ENCODE peak calls at places on chromosomes 16 and 17, in four cellular contexts. U is H54, O is HEK293T, R is T-helper 2 cell. D is an unnamed sample.

GRCh38 chr17:7710341-7710740 is 5.3 kb downstream of the EFNB3 start:
- DNase-seq in R (no peak), U (no peak), O (no peak), D (no peak)

GRCh38 chr17:77140878-77141767 is at the start of gene SEC14L1:
- DNase-seq in O (peak; percentile 35), R (no peak), U (peak; percentile 40), D (no peak)

GRCh38 chr17:41617698-41618097 is 5.1 kb upstream of the KRT16 start:
- DNase-seq in U (no peak), R (no peak), O (no peak), D (no peak)

GRCh38 chr16:15704545-15704987 is 54.5 kb downstream of the NDE1 start:
- DNase-seq in O (peak; percentile 80), U (peak; percentile 77), R (peak; percentile 37), D (peak; percentile 29)

GRCh38 chr17:16190703-16191360 is 24.5 kb downstream of the NCOR1 start:
- DNase-seq in O (no peak), R (no peak), U (no peak), D (no peak)

GRCh38 chr17:67546578-67547527 is 169.8 kb downstream of the PITPNC1 start:
- DNase-seq in R (no peak), O (no peak), U (no peak), D (peak; percentile 32)

GRCh38 chr17:56292010-56292409 is 138.7 kb downstream of the ANKFN1 start:
- DNase-seq in R (no peak), U (peak; percentile 38), O (no peak), D (no peak)

GRCh38 chr16:69132424-69133252 is at the start of the genes CHTF8 and UTP4:
- DNase-seq in U (peak; percentile 83), R (peak; percentile 77), O (peak; percentile 87), D (peak; percentile 71)

GRCh38 chr16:73265124-73265838 is 217.4 kb upstream of the ZFHX3 start:
- DNase-seq in U (no peak), O (peak; percentile 25), R (no peak), D (no peak)

GRCh38 chr16:64238576-64238975 is 883.3 kb downstream of the CDH11 start:
- DNase-seq in U (no peak), R (no peak), O (no peak), D (no peak)

GRCh38 chr16:57900796-57901479 is 70.0 kb downstream of the CNGB1 start:
- DNase-seq in O (no peak), U (no peak), R (no peak), D (no peak)

D was measured in substantia nigra.